ENCODE peak calls at places on chromosomes 5 and 9, in eight cellular contexts. D is neural progenitor cell; L is psoas muscle; T is MM.1S; S is CD8-positive, alpha-beta T cell; C is tibial nerve; N is effector memory CD4-positive, alpha-beta T cell; X is GM23248. O is an unnamed sample. For H3K36me3, the result is how much of the 10 kb centered on the place peaks cover.

GRCh38 chr5:158701406-158702177 is 398.1 kb downstream of the EBF1 start:
- DNase-seq in X (peak), C (no peak), N (no peak), T (no peak), L (no peak), D (no peak), S (no peak), O (no peak)

GRCh38 chr9:137381501-137382443 is 41.2 kb downstream of the EXD3 start:
- DNase-seq in N (no peak), T (no peak), C (no peak), S (no peak), X (no peak), D (no peak), L (no peak), O (no peak)

GRCh38 chr9:37529111-37529510 is 43.4 kb downstream of the POLR1E start:
- DNase-seq in T (peak), C (no peak), L (no peak), S (peak), N (peak), D (no peak), X (no peak), O (peak)

GRCh38 chr9:89418112-89418872 is 79.6 kb downstream of the SEMA4D start:
- DNase-seq in X (no peak), S (peak), C (no peak), T (no peak), L (no peak), N (no peak), D (no peak), O (peak)

GRCh38 chr5:75844301-75844700 is 127.1 kb upstream of the POC5 start:
- DNase-seq in X (no peak), C (no peak), N (no peak), T (no peak), L (no peak), S (no peak), D (no peak), O (no peak)

GRCh38 chr9:123687246-123687721 is 242.6 kb downstream of the DENND1A start:
- DNase-seq in L (no peak), C (no peak), T (peak), D (no peak), S (no peak), X (no peak), N (no peak), O (no peak)

GRCh38 chr5:2005101-2006041 is 122.6 kb upstream of the IRX4 start:
- DNase-seq in D (no peak), L (no peak), C (no peak), T (no peak), S (no peak), N (no peak), X (no peak), O (no peak)

GRCh38 chr9:23941051-23941450 is 115.0 kb upstream of the ELAVL2 start:
- DNase-seq in S (no peak), C (no peak), L (no peak), D (no peak), T (no peak), N (no peak), X (no peak), O (no peak)

GRCh38 chr9:14308751-14309140 is 5.2 kb downstream of the NFIB start:
- DNase-seq in X (no peak), N (no peak), C (no peak), L (no peak), S (no peak), D (no peak), T (no peak), O (no peak)

GRCh38 chr5:146130440-146131045 is 25.2 kb upstream of the PLAC8L1 start:
- DNase-seq in S (no peak), L (no peak), X (peak), N (no peak), C (no peak), D (peak), T (peak), O (peak)

GRCh38 chr5:117760114-117760513 is 1185.5 kb upstream of the SEMA6A start:
- DNase-seq in N (no peak), T (no peak), X (no peak), L (no peak), S (no peak), C (no peak), D (no peak), O (no peak)

GRCh38 chr9:14014209-14014608 is 299.7 kb downstream of the NFIB start:
- DNase-seq in T (no peak), S (no peak), D (no peak), N (no peak), X (no peak), L (no peak), C (no peak), O (no peak)

GRCh38 chr9:93303258-93303771 is 119.4 kb downstream of the WNK2 start:
- DNase-seq in X (no peak), D (no peak), S (no peak), N (no peak), L (no peak), C (no peak), T (no peak), O (no peak)

GRCh38 chr5:85648495-85648894 is 969.2 kb upstream of the COX7C start:
- DNase-seq in L (no peak), T (no peak), C (no peak), S (no peak), N (no peak), X (no peak), D (no peak), O (no peak)

GRCh38 chr5:121288781-121289180 is 562.9 kb upstream of the FTMT start:
- DNase-seq in X (no peak), N (no peak), D (no peak), T (no peak), C (no peak), L (no peak), S (no peak), O (no peak)

GRCh38 chr5:178293400-178293799 is 60.8 kb upstream of the PHYKPL start:
- DNase-seq in C (no peak), X (no peak), L (peak), T (no peak), N (no peak), S (no peak), D (no peak), O (no peak)

GRCh38 chr5:67102708-67103107 is 93.9 kb downstream of the CD180 start:
- DNase-seq in X (no peak), S (no peak), N (no peak), D (no peak), T (no peak), L (no peak), C (no peak), O (no peak)

GRCh38 chr9:121808781-121809180 is 157.3 kb downstream of the DAB2IP start:
- DNase-seq in N (no peak), C (no peak), S (no peak), L (no peak), X (no peak), D (no peak), T (no peak), O (no peak)

GRCh38 chr5:76608833-76609232 is 14.4 kb downstream of the F2RL2 start:
- DNase-seq in S (no peak), L (no peak), N (no peak), D (no peak), X (peak), C (no peak), T (no peak), O (peak)

GRCh38 chr9:93520523-93520922 is 55.9 kb upstream of the PHF2 start:
- DNase-seq in C (no peak), T (no peak), D (no peak), S (no peak), L (no peak), X (no peak), N (no peak), O (no peak)

GRCh38 chr9:112489039-112489546 is 2.5 kb downstream of the KIAA1958 start:
- DNase-seq in D (peak), N (no peak), X (no peak), L (no peak), S (no peak), C (no peak), T (no peak), O (no peak)

GRCh38 chr5:74519161-74519571 is 121.4 kb downstream of the ENC1 start:
- DNase-seq in N (no peak), T (no peak), D (no peak), C (no peak), X (no peak), S (no peak), L (no peak), O (no peak)

GRCh38 chr9:126419475-126419874 is 92.8 kb downstream of the MVB12B start:
- DNase-seq in C (no peak), X (no peak), N (no peak), D (no peak), S (no peak), T (peak), L (peak), O (no peak)

GRCh38 chr5:83922699-83923098 is 202.0 kb upstream of the HAPLN1 start:
- DNase-seq in C (no peak), S (no peak), N (no peak), X (no peak), T (no peak), D (no peak), L (no peak), O (no peak)

GRCh38 chr5:135013947-135014570 is 20.0 kb downstream of the PITX1 start:
- DNase-seq in N (no peak), S (no peak), D (no peak), X (peak), T (no peak), L (no peak), C (no peak), O (no peak)

GRCh38 chr9:83992407-83992806 is 11.8 kb downstream of the RMI1 start:
- DNase-seq in N (no peak), C (no peak), T (no peak), D (no peak), X (peak), L (no peak), S (no peak), O (no peak)

GRCh38 chr5:32504923-32505596 is 60.5 kb upstream of the ZFR start:
- DNase-seq in C (peak), S (no peak), D (peak), T (peak), X (peak), L (peak), N (no peak), O (no peak)

GRCh38 chr9:96554326-96554725 is 65.3 kb downstream of the CDC14B start:
- DNase-seq in S (no peak), D (no peak), C (no peak), T (no peak), X (peak), N (no peak), L (no peak), O (no peak)

GRCh38 chr5:170923910-170924620 is 62.2 kb downstream of the RANBP17 start:
- DNase-seq in L (no peak), N (no peak), T (no peak), S (no peak), X (no peak), D (no peak), C (no peak), O (no peak)

GRCh38 chr9:77847626-77848025 is 184.0 kb downstream of the GNAQ start:
- DNase-seq in X (no peak), D (no peak), C (no peak), S (no peak), T (no peak), L (no peak), N (no peak), O (no peak)

GRCh38 chr5:89401012-89401411 is 518.0 kb upstream of the MEF2C start:
- DNase-seq in L (peak), S (no peak), C (no peak), N (no peak), D (no peak), T (no peak), X (no peak), O (no peak)

GRCh38 chr5:32500206-32500605 is 55.7 kb upstream of the ZFR start:
- DNase-seq in D (no peak), C (no peak), T (peak), S (no peak), L (no peak), X (no peak), N (no peak), O (no peak)

GRCh38 chr5:53429706-53430105 is 50.7 kb upstream of the FST start:
- DNase-seq in S (no peak), T (no peak), X (no peak), N (no peak), L (no peak), C (no peak), D (no peak), O (no peak)

GRCh38 chr5:83471405-83472212 is at the start of gene VCAN:
- DNase-seq in S (no peak), T (no peak), D (peak), L (peak), X (peak), C (peak), N (no peak), O (no peak)

GRCh38 chr5:132826424-132827082 is 3.9 kb downstream of the SHROOM1 start:
- DNase-seq in X (no peak), N (no peak), C (no peak), D (no peak), T (no peak), L (no peak), S (no peak), O (no peak)
- H3K27ac ChIP-seq in X (no peak), N (no peak), C (peak), D (no peak), T (no peak), L (no peak), S (no peak), O (no peak)

GRCh38 chr5:138159666-138160065 is 18.8 kb downstream of the BRD8 start:
- DNase-seq in T (no peak), C (no peak), D (no peak), L (no peak), X (no peak), S (no peak), N (no peak), O (no peak)
- H3K36me3 ChIP-seq in T (under half), C (half or more), D (under half), L (under half), X (half or more), S (half or more), N (half or more), O (half or more)

DNA sequence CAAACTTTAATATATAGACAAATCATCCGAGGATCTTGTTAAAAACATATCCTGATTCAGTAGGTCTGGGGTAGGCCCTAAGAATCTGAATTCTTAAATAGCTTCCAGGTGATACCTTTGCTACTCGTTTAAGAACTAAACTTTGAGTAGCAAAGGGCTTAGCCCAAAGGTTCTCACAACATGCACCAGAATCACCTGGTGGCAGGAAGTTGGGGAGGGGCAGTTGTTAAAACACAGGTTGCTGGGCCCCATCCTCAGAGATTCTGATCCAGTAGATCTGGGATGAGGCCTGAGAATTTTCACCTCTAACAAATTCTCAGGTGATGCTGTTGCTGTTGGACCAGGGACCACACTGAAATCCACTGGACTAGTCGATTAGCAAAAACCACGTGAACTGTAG is 20.0 kb upstream of the RGMB start:
- DNase-seq in C (no peak), X (no peak), D (no peak), T (no peak), S (no peak), N (no peak), L (no peak), O (no peak)
- H3K4me3 ChIP-seq in C (no peak), X (no peak), D (no peak), T (no peak), S (no peak), N (no peak), L (no peak), O (no peak)

GRCh38 chr5:113292535-113292934 is 142.3 kb downstream of the TSSK1B start:
- DNase-seq in S (no peak), C (no peak), D (peak), N (no peak), T (peak), X (peak), L (no peak), O (no peak)

GRCh38 chr5:113295111-113295539 is 139.7 kb downstream of the TSSK1B start:
- DNase-seq in C (no peak), N (no peak), L (no peak), D (no peak), T (no peak), S (no peak), X (no peak), O (no peak)

GRCh38 chr5:113293068-113293571 is 141.7 kb downstream of the TSSK1B start:
- DNase-seq in X (peak), L (no peak), C (no peak), S (no peak), T (peak), N (no peak), D (peak), O (no peak)

GRCh38 chr5:113293613-113294340 is 141.0 kb downstream of the TSSK1B start:
- DNase-seq in D (peak), N (no peak), L (no peak), C (peak), T (peak), S (no peak), X (peak), O (peak)

DNA sequence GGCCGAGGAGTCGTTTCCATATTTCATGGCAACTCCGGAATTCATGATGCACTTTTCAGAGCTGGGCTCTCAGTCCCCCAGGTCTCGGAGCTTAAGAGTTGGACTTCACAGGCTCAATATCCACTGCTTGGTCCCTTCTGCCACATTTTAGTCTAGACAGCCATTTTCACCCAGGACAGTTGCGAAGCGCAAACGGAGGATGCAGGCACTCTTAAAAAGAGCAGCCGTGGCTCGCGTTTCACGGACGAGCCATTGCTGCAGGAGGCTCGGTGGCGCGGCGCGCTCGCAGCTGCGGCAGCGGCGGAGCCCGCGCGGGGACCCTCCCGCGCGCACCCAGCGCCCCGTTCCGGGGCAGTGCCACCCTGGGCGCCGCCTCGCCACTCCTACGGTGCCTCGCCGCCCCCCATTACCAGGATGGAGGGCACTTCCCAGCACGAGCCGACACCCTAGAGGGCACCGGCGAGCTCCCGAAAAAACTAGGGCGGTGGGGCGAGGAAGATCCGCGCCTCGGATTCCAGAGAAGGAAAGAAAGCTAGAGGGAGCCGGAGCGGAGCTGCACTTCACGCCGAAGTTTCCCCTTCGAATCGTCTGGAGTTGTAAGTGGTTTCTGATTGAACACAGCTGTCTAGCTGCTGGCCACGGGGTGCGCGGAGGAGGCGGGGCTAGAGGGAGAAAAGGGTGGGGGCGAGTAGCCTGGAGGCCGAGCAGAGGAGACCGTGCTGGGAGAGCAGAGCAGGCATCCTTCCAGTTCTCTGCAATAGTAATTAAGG is 140.3 kb downstream of the TSSK1B start:
- DNase-seq in T (peak), D (peak), X (peak), N (peak), S (peak), C (peak), L (peak), O (peak)
- H3K27ac ChIP-seq in T (peak), D (no peak), X (peak), N (peak), S (peak), C (peak), L (peak), O (peak)